ENCODE peak calls at places on chromosomes 16 and 17, in four cellular contexts. F is WTC11, G is GM12878, H is K562. T is an unnamed sample.

GRCh38 chr16:11743308-11744074 is 834 bp upstream of the TXNDC11 start:
- DNase-seq in F (no peak), G (no peak), H (peak), T (peak)

GRCh38 chr16:21100447-21100846 is 50.2 kb downstream of the DNAH3 start:
- DNase-seq in F (no peak), G (no peak), H (no peak), T (peak)

GRCh38 chr16:68779891-68780290 is 42.8 kb downstream of the CDH1 start:
- DNase-seq in F (no peak), G (no peak), H (no peak), T (no peak)

GRCh38 chr17:9004132-9004960 is 17.0 kb upstream of the NTN1 start:
- DNase-seq in G (no peak), H (no peak), F (peak), T (no peak)

GRCh38 chr17:74408262-74408661 is 23.6 kb upstream of the GPRC5C start:
- DNase-seq in H (peak), F (no peak), G (no peak), T (peak)

GRCh38 chr16:88374736-88375135 is 8.0 kb upstream of the ZNF469 start:
- DNase-seq in H (no peak), F (peak), G (no peak), T (no peak)

GRCh38 chr17:68344701-68345136 is 53.4 kb downstream of the ARSG start:
- DNase-seq in F (no peak), G (no peak), H (no peak), T (no peak)

GRCh38 chr17:73956595-73957465 is 246.6 kb upstream of the RPL38 start:
- DNase-seq in F (peak), H (peak), G (no peak), T (peak)

GRCh38 chr17:80762076-80762475 is 217.4 kb downstream of the RPTOR start:
- DNase-seq in F (no peak), G (no peak), H (no peak), T (no peak)

GRCh38 chr17:77435272-77436057 is 294.7 kb downstream of the SEC14L1 start:
- DNase-seq in F (no peak), G (no peak), H (no peak), T (no peak)

GRCh38 chr17:43468746-43469544 is 14.8 kb upstream of the DHX8 start:
- DNase-seq in H (no peak), G (no peak), F (no peak), T (no peak)

GRCh38 chr17:40646791-40647548 is 648 bp downstream of the SMARCE1 start:
- DNase-seq in H (peak), G (no peak), F (no peak), T (no peak)

GRCh38 chr17:41615454-41615853 is 2.9 kb upstream of the KRT16 start:
- DNase-seq in G (no peak), F (no peak), H (no peak), T (no peak)

GRCh38 chr16:35431829-35432663 is 1972.6 kb downstream of the TP53TG3F start:
- DNase-seq in F (peak), G (no peak), H (peak), T (peak)

GRCh38 chr17:74042744-74043486 is 160.6 kb upstream of the RPL38 start:
- DNase-seq in G (no peak), H (no peak), F (no peak), T (peak)

GRCh38 chr16:89096768-89097527 is 3.3 kb downstream of the ACSF3 start:
- DNase-seq in F (no peak), H (no peak), G (no peak), T (no peak)

GRCh38 chr17:45334701-45335677 is 18.2 kb upstream of the MAP3K14 start:
- DNase-seq in F (no peak), G (no peak), H (no peak), T (no peak)

GRCh38 chr17:55416470-55417052 is 5.1 kb downstream of the MMD start:
- DNase-seq in H (no peak), G (no peak), F (no peak), T (no peak)

GRCh38 chr17:80730739-80731138 is 186.1 kb downstream of the RPTOR start:
- DNase-seq in G (no peak), F (no peak), H (no peak), T (no peak)

GRCh38 chr16:60027351-60027750 is 1293.2 kb upstream of the GOT2 start:
- DNase-seq in H (no peak), G (no peak), F (no peak), T (no peak)

GRCh38 chr16:55661842-55662479 is 6.2 kb downstream of the SLC6A2 start:
- DNase-seq in F (no peak), G (no peak), H (no peak), T (no peak)

GRCh38 chr17:70184770-70185169 is 15.4 kb downstream of the KCNJ2 start:
- DNase-seq in G (no peak), H (no peak), F (no peak), T (peak)

GRCh38 chr17:2122641-2123302 is 67.9 kb downstream of the HIC1 start:
- DNase-seq in G (no peak), F (peak), H (no peak), T (no peak)

GRCh38 chr17:66676421-66676820 is 158.5 kb upstream of the CACNG5 start:
- DNase-seq in H (no peak), F (no peak), G (no peak), T (peak)

GRCh38 chr17:77451894-77452852 is 311.4 kb downstream of the SEC14L1 start:
- DNase-seq in H (peak), G (no peak), F (peak), T (no peak)

GRCh38 chr17:50817838-50818237 is 17.5 kb upstream of the WFIKKN2 start:
- DNase-seq in F (no peak), G (no peak), H (no peak), T (peak)

GRCh38 chr16:76926595-76926994 is 264.4 kb upstream of the MON1B start:
- DNase-seq in G (no peak), F (no peak), H (no peak), T (no peak)

GRCh38 chr16:87535855-87536794 is 43.3 kb upstream of the ZCCHC14 start:
- DNase-seq in H (no peak), G (no peak), F (no peak), T (no peak)

GRCh38 chr17:40936976-40937375 is 470 bp downstream of the KRT23 start:
- DNase-seq in F (no peak), H (no peak), G (no peak), T (no peak)

GRCh38 chr16:10172848-10173655 is 9.2 kb downstream of the GRIN2A start:
- DNase-seq in G (peak), H (peak), F (no peak), T (no peak)

DNA sequence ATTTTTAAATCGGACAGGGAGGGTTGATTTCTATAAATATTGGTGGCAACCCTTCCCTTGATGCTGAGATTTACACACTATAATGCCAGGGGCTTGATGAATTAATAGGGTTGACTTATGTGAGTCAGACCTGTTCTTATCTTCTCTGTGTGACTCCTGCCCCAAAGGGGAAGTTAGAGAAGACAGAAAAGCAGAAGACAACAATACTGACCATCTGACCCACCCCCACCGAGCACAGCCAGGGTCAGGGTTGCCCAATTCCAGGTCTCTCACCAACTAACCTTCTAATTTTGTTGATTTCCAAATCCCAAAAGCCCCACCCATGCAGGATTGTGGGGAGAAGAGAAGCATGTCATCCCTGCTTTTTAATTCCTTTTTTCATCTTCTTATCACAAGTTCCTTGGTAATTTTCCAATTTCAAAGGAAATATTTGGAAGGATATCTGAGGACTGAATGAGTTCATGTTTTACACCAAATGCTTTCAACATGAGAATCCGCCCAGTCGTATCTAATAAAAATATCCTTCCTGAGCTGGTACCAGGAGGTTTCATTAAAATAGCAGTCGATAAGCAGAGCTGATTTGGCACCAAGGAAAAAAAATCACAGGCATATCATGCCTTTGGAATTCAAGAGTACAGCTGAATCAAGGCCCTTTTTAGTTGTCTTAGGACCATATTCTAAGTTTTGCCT is 603.4 kb upstream of the CDH11 start:
- DNase-seq in G (no peak), F (no peak), H (no peak), T (no peak)
- TF ChIP-seq MAX in G (no peak), F (no peak), H (no peak), T (no peak)

DNA sequence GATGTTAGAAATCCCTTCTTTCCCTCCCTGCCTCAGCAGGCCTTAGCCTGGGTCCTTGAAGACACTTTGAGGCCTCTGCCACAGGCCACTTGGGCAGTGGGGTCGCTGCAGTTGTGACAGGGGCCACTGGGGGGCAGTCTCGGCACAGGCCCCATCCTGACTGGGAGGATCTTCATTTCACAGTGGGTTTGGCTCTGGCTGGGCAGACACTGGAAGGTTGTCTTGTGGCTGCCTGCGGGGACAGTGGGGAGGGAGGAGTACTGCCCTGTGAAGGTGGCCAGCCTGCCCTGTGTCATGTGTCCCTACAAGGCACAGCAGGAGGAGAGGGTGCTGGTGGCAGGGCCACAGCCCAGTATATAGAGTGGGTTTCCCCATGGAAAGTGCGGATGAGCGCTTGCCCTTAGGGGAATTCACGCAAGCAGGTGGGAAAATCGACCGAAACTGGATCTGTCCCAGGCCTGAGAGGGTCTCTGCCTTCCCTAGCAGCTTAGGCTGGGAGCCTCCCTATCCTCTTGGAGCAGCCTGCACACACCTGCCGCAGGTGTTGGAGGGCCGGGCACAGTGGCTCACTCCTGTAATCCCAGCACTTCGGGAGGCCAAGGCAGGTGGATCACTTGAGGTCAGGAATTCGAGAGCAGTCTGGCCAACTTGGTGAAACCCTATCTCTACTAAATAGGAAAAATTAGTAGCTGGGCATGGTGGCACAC is 28.8 kb downstream of the GINS2 start:
- DNase-seq in G (no peak), F (peak), H (peak), T (peak)
- TF ChIP-seq ESRRA in G (no peak), F (no peak), H (no peak), T (no peak)

GRCh38 chr17:71349908-71350600 is 770.8 kb upstream of the SOX9 start:
- DNase-seq in G (no peak), H (no peak), F (no peak), T (no peak)
- TF ChIP-seq MAX in G (no peak), H (no peak), F (no peak), T (no peak)

GRCh38 chr17:32335647-32336046 is 6.3 kb downstream of the C17orf75 start:
- DNase-seq in H (no peak), F (no peak), G (no peak), T (no peak)
- TF ChIP-seq ESRRA in H (no peak), F (no peak), G (no peak), T (no peak)

GRCh38 chr17:16377804-16378400 is 3.0 kb upstream of the UBB start:
- DNase-seq in F (no peak), G (no peak), H (no peak), T (peak)
- TF ChIP-seq MAX in F (no peak), G (no peak), H (no peak), T (no peak)

GRCh38 chr17:72205801-72206200 is 85.0 kb downstream of the SOX9 start:
- DNase-seq in H (no peak), F (no peak), G (no peak), T (no peak)

GRCh38 chr17:72208832-72209231 is 88.0 kb downstream of the SOX9 start:
- DNase-seq in F (no peak), H (no peak), G (no peak), T (no peak)

GRCh38 chr17:72206376-72206775 is 85.6 kb downstream of the SOX9 start:
- DNase-seq in G (no peak), H (no peak), F (no peak), T (no peak)

GRCh38 chr17:72205357-72205756 is 84.5 kb downstream of the SOX9 start:
- DNase-seq in F (no peak), G (no peak), H (no peak), T (no peak)
- TF ChIP-seq ESRRA in F (no peak), G (no peak), H (no peak), T (no peak)

GRCh38 chr16:57800213-57801097 is 1.8 kb downstream of the KIFC3 start:
- DNase-seq in G (no peak), F (no peak), H (peak), T (no peak)

GRCh38 chr16:57798267-57798810 is 4.0 kb downstream of the KIFC3 start:
- DNase-seq in G (no peak), H (no peak), F (no peak), T (no peak)

GRCh38 chr16:57801098-57801855 is 1.0 kb downstream of the KIFC3 start:
- DNase-seq in H (no peak), F (no peak), G (no peak), T (peak)

GRCh38 chr16:57798953-57799618 is 3.2 kb downstream of the KIFC3 start:
- DNase-seq in H (no peak), G (no peak), F (no peak), T (no peak)

DNA sequence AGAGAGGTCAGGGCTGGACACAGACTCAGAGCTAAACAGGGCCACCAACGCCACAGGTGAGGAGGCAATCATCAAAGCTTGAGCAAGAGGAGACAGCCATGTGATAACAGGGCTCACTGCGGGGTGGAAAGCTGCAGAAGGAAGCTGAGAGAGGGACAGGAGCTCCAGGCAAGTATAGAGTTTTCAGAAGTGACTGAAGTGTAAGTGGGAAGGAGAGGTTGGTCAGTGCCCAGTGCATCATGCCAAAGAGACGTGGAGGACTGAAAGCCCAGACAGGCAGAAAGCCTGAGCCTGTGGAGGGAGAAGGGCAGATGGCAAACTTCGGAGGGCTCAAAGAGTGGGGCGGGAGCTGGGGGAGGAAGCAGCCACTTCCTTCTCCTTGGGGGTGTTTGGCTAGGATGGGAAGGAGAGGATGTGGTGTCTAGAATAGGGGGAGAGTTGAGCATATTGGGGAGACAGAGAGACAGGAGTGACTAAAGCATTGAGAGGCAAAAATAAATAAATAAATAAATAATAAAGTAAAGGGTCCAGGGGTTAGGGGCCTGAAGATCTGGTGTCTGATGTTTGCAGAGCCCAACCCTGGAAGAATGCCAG is 2.6 kb downstream of the KIFC3 start:
- DNase-seq in H (no peak), G (no peak), F (no peak), T (no peak)
- TF ChIP-seq MAX in H (no peak), G (no peak), F (no peak), T (no peak)

GRCh38 chr17:39270923-39271322 is 45.2 kb upstream of the STAC2 start:
- DNase-seq in H (peak), G (no peak), F (no peak), T (no peak)
- TF ChIP-seq ESRRA in H (no peak), G (no peak), F (no peak), T (no peak)

DNA sequence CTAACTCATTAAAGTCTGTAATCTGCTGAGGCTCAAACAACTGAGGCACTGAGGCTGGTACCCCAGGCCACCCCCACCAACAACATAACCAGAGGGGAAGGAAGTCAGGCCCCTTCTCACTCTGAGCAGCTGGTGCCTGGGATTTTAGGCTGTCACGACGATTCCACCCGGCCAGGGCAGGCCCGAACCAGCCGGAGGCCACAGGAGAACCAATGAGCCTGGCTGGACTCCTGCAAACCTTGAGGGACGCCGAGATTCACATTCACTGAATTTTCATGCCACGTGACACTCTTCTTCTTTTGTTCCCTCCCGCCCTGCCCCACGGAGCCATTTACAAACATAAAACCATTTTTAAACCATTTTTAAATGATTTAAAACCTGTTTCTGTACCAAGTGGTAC is 48.1 kb downstream of the RPH3AL start:
- DNase-seq in H (no peak), G (no peak), F (peak), T (no peak)
- TF ChIP-seq MAX in H (no peak), G (no peak), F (no peak), T (no peak)

GRCh38 chr16:1632638-1632970 is 20.4 kb downstream of the CRAMP1 start:
- DNase-seq in F (no peak), H (no peak), G (no peak), T (no peak)

GRCh38 chr16:1631931-1632637 is 19.9 kb downstream of the CRAMP1 start:
- DNase-seq in H (no peak), F (no peak), G (no peak), T (no peak)

GRCh38 chr16:1633310-1633709 is 21.1 kb downstream of the CRAMP1 start:
- DNase-seq in H (no peak), G (no peak), F (no peak), T (no peak)

GRCh38 chr16:1631230-1631629 is 19.1 kb downstream of the CRAMP1 start:
- DNase-seq in G (no peak), H (no peak), F (no peak), T (no peak)

GRCh38 chr16:1630450-1631213 is 18.5 kb downstream of the CRAMP1 start:
- DNase-seq in G (no peak), F (no peak), H (no peak), T (no peak)
- TF ChIP-seq ESRRA in G (no peak), F (no peak), H (no peak), T (no peak)

T was measured in A549.